ENCODE peak calls at places on chromosomes 11 and 22, in four cellular contexts. M, W, G and C are unnamed samples.

GRCh38 chr22:39253427-39254070 is 8.8 kb upstream of the PDGFB start:
- DNase-seq in M (peak; percentile 81), W (no peak), G (no peak), C (no peak)

GRCh38 chr11:30488304-30488998 is 97.7 kb downstream of the MPPED2 start:
- DNase-seq in M (peak; percentile 3), W (no peak), G (no peak), C (no peak)

GRCh38 chr11:76614471-76615183 is 55.9 kb downstream of the LRRC32 start:
- DNase-seq in M (no peak), W (peak; percentile 71), G (no peak), C (no peak)

GRCh38 chr11:116787786-116788486 is at the start of gene ZPR1:
- DNase-seq in M (peak; percentile 58), W (peak; percentile 96), G (peak; percentile 89), C (peak; percentile 84)

GRCh38 chr11:11552688-11553087 is 69.1 kb downstream of the GALNT18 start:
- DNase-seq in M (no peak), W (no peak), G (no peak), C (no peak)

GRCh38 chr11:72573380-72573949 is 100.8 kb downstream of the PDE2A start:
- DNase-seq in M (peak; percentile 47), W (peak; percentile 57), G (peak; percentile 85), C (no peak)

GRCh38 chr11:69122642-69123431 is 32.9 kb upstream of the SMIM38 start:
- DNase-seq in M (peak; percentile 99), W (peak; percentile 73), G (peak; percentile 83), C (no peak)

GRCh38 chr11:47272706-47273105 is 2.8 kb downstream of the MADD start:
- DNase-seq in M (no peak), W (no peak), G (no peak), C (no peak)

GRCh38 chr11:995752-996420 is 40.6 kb downstream of the MUC6 start:
- DNase-seq in M (no peak), W (no peak), G (no peak), C (no peak)

GRCh38 chr22:20466659-20467379 is 28.8 kb downstream of the KLHL22 start:
- DNase-seq in M (no peak), W (peak; percentile 32), G (no peak), C (no peak)

GRCh38 chr11:117473692-117474091 is 146.0 kb downstream of the CEP164 start:
- DNase-seq in M (no peak), W (no peak), G (no peak), C (no peak)

GRCh38 chr11:68444566-68444965 is 16.0 kb upstream of the PPP6R3 start:
- DNase-seq in M (no peak), W (peak; percentile 62), G (no peak), C (no peak)

GRCh38 chr11:111347723-111348115 is 31.4 kb downstream of the POU2AF1 start:
- DNase-seq in M (no peak), W (no peak), G (no peak), C (no peak)

GRCh38 chr22:48666620-48667019 is 1161.1 kb downstream of the BRD1 start:
- DNase-seq in M (no peak), W (no peak), G (no peak), C (no peak)

GRCh38 chr22:25051983-25052710 is 99.6 kb downstream of the KIAA1671 start:
- DNase-seq in M (no peak), W (no peak), G (no peak), C (no peak)

GRCh38 chr11:114651145-114651718 is 27.1 kb upstream of the NXPE2 start:
- DNase-seq in M (no peak), W (no peak), G (no peak), C (no peak)

GRCh38 chr11:47259178-47259977 is 1.6 kb downstream of the NR1H3 start:
- DNase-seq in M (peak; percentile 58), W (peak; percentile 75), G (peak; percentile 85), C (peak; percentile 16)

GRCh38 chr11:119363874-119364590 is 17.5 kb downstream of the USP2 start:
- DNase-seq in M (no peak), W (peak; percentile 86), G (peak; percentile 83), C (peak; percentile 54)

GRCh38 chr11:75151346-75152047 is 590 bp downstream of the SLCO2B1 start:
- DNase-seq in M (no peak), W (no peak), G (no peak), C (no peak)

GRCh38 chr11:62789576-62789975 is 2.2 kb downstream of the TMEM223 start:
- DNase-seq in M (no peak), W (no peak), G (no peak), C (no peak)

GRCh38 chr22:45781941-45782340 is 110.3 kb downstream of the ATXN10 start:
- DNase-seq in M (no peak), W (no peak), G (no peak), C (no peak)

GRCh38 chr11:1203505-1204271 is 19.2 kb upstream of the MUC5B start:
- DNase-seq in M (no peak), W (peak; percentile 71), G (no peak), C (peak; percentile 43)

GRCh38 chr22:49234459-49234858 is 593.2 kb downstream of the BRD1 start:
- DNase-seq in M (no peak), W (peak; percentile 63), G (peak; percentile 29), C (no peak)

GRCh38 chr11:3867209-3868071 is 12.0 kb downstream of the STIM1 start:
- DNase-seq in M (no peak), W (no peak), G (no peak), C (no peak)

GRCh38 chr11:6210274-6210955 is 5.1 kb downstream of the C11orf42 start:
- DNase-seq in M (no peak), W (no peak), G (no peak), C (no peak)

GRCh38 chr11:130161441-130161840 is 1.9 kb downstream of the ST14 start:
- DNase-seq in M (no peak), W (no peak), G (no peak), C (no peak)

GRCh38 chr11:130164221-130164570 is 4.6 kb downstream of the ST14 start:
- DNase-seq in M (no peak), W (no peak), G (no peak), C (no peak)

GRCh38 chr11:130163346-130164220 is 4.0 kb downstream of the ST14 start:
- DNase-seq in M (peak; percentile 19), W (no peak), G (no peak), C (no peak)

GRCh38 chr11:130160460-130161090 is 993 bp downstream of the ST14 start:
- DNase-seq in M (no peak), W (no peak), G (peak; percentile 62), C (no peak)

DNA sequence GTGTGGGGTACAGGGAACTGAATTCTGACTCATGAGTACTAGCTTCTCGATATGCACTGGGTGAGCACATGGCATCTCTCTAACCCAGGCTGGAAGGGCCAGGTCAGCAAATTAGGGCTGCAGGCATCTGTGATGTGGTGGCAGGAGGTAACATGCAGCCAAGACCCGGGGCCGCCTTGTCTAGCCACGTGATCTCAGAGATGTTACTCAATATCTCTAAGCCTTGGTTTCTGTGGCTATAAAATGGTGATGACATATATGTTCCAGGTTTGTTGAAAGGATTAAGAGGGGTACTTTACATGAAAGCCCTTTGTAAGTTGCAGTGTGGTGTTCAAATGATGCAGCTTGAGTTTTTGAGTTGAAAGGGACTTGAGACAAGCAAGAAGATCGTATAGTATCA is 3.2 kb downstream of the ST14 start:
- DNase-seq in M (no peak), W (no peak), G (no peak), C (no peak)
- H3K4me1 ChIP-seq in M (peaks cover 24% of the 10 kb centered on the region), W (peaks cover 14% of the 10 kb centered on the region), G (peaks cover 11% of the 10 kb centered on the region), C (no peaks in the 10 kb centered on the region)

GRCh38 chr22:41197046-41197807 is 7.9 kb upstream of the L3MBTL2 start:
- DNase-seq in M (peak; percentile 57), W (peak; percentile 94), G (peak; percentile 93), C (peak; percentile 77)
- H3K4me3 ChIP-seq in M (peak overlapping the region; percentile 78), W (peak overlapping the region; percentile 98), G (peak overlapping the region; percentile 81), C (peak overlapping the region; percentile 93)

DNA sequence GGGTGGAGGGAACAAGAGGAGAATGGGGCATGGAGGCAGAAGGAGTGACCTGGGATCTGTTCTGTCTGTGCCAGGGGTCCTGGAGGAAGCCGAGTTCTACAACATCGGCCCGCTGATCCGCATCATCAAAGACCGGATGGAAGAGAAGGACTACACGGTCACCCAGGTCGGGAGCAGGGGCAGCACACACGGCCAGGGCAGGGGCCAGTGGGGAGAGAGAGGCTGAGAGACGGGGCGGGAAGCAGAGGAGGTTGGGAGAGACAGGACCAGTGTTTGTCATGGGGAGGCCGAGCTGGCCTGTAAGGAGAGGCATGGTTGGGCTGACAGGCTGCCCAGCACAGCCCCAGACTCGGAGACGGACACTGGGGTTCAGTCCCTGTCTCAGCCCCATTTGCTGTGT is 4.7 kb downstream of the KCTD17 start:
- DNase-seq in M (no peak), W (no peak), G (no peak), C (no peak)
- H3K4me1 ChIP-seq in M (peaks cover 7% of the 10 kb centered on the region), W (peaks cover 4% of the 10 kb centered on the region), G (peaks cover 2% of the 10 kb centered on the region), C (peaks cover 10% of the 10 kb centered on the region)

DNA sequence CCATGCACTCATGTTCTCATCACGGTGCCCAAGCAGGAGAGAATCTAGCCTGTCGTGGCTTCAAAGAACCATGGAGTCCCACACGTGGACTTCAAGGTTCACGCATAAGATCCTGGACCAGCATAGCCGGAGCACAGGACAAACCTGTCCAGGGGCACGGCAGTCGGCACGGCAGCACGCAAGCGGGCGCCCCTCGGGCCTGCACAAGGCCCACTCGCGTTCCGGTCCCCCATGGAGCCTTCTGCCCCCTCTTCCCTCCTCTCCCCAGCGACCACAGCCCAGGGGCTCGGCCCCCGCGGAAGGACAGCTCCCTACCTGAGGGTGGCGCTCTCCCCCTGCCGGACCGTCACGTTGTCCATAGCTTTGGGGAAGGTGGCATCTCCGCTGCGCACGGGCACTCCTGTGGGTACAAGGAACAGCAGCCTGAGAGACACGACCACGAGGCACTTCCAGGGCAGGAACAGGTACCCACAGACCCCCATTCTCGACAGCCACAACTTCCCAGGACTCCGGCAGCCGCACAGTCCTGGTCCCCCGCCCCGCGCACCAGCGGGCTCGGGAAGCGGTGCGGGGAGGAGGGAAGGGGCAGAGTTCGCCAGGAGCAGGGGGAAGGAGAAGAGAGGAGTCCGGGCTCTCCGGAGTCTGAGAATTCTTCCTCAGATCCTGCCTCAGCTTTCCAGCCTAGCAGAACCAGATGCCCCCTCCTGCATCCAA is 589.5 kb downstream of the OPCML start:
- DNase-seq in M (no peak), W (no peak), G (peak; percentile 85), C (no peak)
- H3K4me3 ChIP-seq in M (no peak overlapping the region), W (peak overlapping the region; percentile 11), G (peak overlapping the region; percentile 69), C (no peak overlapping the region)

GRCh38 chr22:42296883-42297282 is 26.4 kb upstream of the TCF20 start:
- DNase-seq in M (no peak), W (no peak), G (no peak), C (no peak)

GRCh38 chr22:42300286-42301071 is 30.0 kb upstream of the TCF20 start:
- DNase-seq in M (no peak), W (no peak), G (no peak), C (no peak)

GRCh38 chr22:42299586-42300285 is 29.3 kb upstream of the TCF20 start:
- DNase-seq in M (no peak), W (peak; percentile 84), G (no peak), C (peak; percentile 56)

GRCh38 chr22:42297778-42298177 is 27.3 kb upstream of the TCF20 start:
- DNase-seq in M (no peak), W (no peak), G (no peak), C (no peak)

DNA sequence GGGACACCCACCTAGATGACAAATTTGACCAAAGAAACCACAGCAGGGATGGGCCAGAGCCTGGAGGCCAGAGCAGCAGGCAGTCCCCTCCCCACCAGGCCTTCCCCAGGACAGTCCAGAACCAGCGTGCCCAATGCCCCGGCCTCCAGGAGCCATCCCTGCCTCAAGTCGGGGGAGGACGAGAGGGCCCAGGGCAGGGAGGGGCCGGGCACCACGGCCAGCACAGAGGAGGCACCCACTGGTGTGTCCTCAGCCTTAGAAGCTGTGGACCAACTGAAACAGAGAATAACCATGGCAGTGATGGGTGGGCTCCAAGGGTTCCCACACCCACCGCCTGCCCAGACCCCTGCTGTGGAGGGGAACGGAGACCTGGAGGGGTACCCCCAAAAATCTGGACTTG is 28.3 kb upstream of the TCF20 start:
- DNase-seq in M (no peak), W (no peak), G (no peak), C (no peak)
- H3K4me1 ChIP-seq in M (peaks cover 5% of the 10 kb centered on the region), W (peaks cover 25% of the 10 kb centered on the region), G (peaks cover 29% of the 10 kb centered on the region), C (peaks cover 79% of the 10 kb centered on the region)

GRCh38 chr11:130839950-130840666 is 76.2 kb downstream of the SNX19 start:
- DNase-seq in M (no peak), W (no peak), G (no peak), C (no peak)
- H3K4me3 ChIP-seq in M (no peak overlapping the region), W (no peak overlapping the region), G (no peak overlapping the region), C (no peak overlapping the region)